ENCODE peak calls at places on chromosomes 3 and 15, in five cellular contexts. I, Y, Z, N and F are unnamed samples.

GRCh38 chr15:60457985-60458384 is 21.0 kb downstream of the ICE2 start:
- DNase-seq in I (no peak), Y (no peak), Z (no peak), N (no peak), F (no peak)

GRCh38 chr3:172231318-172231901 is 192.0 kb downstream of the FNDC3B start:
- DNase-seq in I (no peak), Y (no peak), Z (no peak), N (no peak), F (no peak)

GRCh38 chr3:178041931-178042330 is 494.3 kb upstream of the KCNMB2 start:
- DNase-seq in I (no peak), Y (no peak), Z (no peak), N (no peak), F (no peak)

GRCh38 chr15:76752549-76752948 is 152.6 kb downstream of the SCAPER start:
- DNase-seq in I (no peak), Y (no peak), Z (no peak), N (no peak), F (no peak)

GRCh38 chr3:139346771-139347170 is 3.0 kb downstream of the MRPS22 start:
- DNase-seq in I (no peak), Y (no peak), Z (no peak), N (no peak), F (no peak)

GRCh38 chr15:84817461-84818081 is 415 bp downstream of the ALPK3 start:
- DNase-seq in I (peak), Y (no peak), Z (no peak), N (no peak), F (no peak)

GRCh38 chr3:116630494-116630893 is 79.1 kb upstream of the TUSC7 start:
- DNase-seq in I (no peak), Y (no peak), Z (no peak), N (no peak), F (no peak)

GRCh38 chr3:10007126-10007782 is 19.0 kb upstream of the FANCD2 start:
- DNase-seq in I (no peak), Y (no peak), Z (no peak), N (no peak), F (no peak)

GRCh38 chr3:115549111-115549510 is 74.2 kb upstream of the GAP43 start:
- DNase-seq in I (no peak), Y (no peak), Z (no peak), N (no peak), F (no peak)

GRCh38 chr3:137762674-137763593 is 1.2 kb upstream of the SOX14 start:
- DNase-seq in I (no peak), Y (no peak), Z (no peak), N (no peak), F (peak)

GRCh38 chr15:44489464-44489863 is 47.5 kb upstream of the EIF3J start:
- DNase-seq in I (no peak), Y (peak), Z (peak), N (peak), F (no peak)

GRCh38 chr3:188578579-188579363 is 424.8 kb downstream of the LPP start:
- DNase-seq in I (no peak), Y (peak), Z (no peak), N (peak), F (no peak)

GRCh38 chr15:45635191-45635638 is 386 bp downstream of the SQOR start:
- DNase-seq in I (peak), Y (no peak), Z (no peak), N (no peak), F (no peak)

GRCh38 chr3:30768703-30769550 is 125.5 kb downstream of the GADL1 start:
- DNase-seq in I (peak), Y (peak), Z (peak), N (peak), F (no peak)

GRCh38 chr3:193347507-193348501 is 30.7 kb downstream of the ATP13A5 start:
- DNase-seq in I (no peak), Y (no peak), Z (no peak), N (no peak), F (no peak)

GRCh38 chr15:87756072-87756471 is 500.5 kb downstream of the NTRK3 start:
- DNase-seq in I (no peak), Y (no peak), Z (no peak), N (no peak), F (no peak)

GRCh38 chr3:152073267-152073666 is 195.5 kb upstream of the MBNL1 start:
- DNase-seq in I (no peak), Y (peak), Z (no peak), N (peak), F (no peak)

GRCh38 chr3:152069871-152070270 is 196.4 kb downstream of the SUCNR1 start:
- DNase-seq in I (no peak), Y (no peak), Z (no peak), N (no peak), F (no peak)

GRCh38 chr3:152076148-152076547 is 192.6 kb upstream of the MBNL1 start:
- DNase-seq in I (no peak), Y (no peak), Z (no peak), N (no peak), F (no peak)

GRCh38 chr3:152071315-152071714 is 197.4 kb upstream of the MBNL1 start:
- DNase-seq in I (no peak), Y (no peak), Z (no peak), N (no peak), F (no peak)

DNA sequence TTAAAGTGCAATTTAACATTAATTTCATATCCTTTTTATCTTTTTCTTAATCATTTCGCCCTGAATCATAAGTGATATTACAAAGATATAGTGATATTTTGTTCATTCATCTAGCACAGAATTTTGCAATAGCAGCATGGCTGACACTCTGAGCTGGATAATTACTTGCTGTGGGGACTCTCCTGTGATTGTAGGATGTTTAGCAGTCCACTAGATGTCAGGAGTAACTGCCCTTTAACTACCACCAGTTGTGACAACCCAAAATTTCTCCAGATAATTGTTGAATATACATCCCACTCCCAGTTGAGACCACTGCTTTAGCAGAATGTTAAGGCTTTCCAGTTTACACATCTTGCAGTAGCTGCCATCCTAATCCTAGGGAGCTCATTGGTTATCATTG is 196.8 kb upstream of the MBNL1 start:
- DNase-seq in I (no peak), Y (peak), Z (no peak), N (peak), F (no peak)
- TF ChIP-seq CTCF in I (no peak), Y (peak), Z (peak), N (peak), F (peak)

DNA sequence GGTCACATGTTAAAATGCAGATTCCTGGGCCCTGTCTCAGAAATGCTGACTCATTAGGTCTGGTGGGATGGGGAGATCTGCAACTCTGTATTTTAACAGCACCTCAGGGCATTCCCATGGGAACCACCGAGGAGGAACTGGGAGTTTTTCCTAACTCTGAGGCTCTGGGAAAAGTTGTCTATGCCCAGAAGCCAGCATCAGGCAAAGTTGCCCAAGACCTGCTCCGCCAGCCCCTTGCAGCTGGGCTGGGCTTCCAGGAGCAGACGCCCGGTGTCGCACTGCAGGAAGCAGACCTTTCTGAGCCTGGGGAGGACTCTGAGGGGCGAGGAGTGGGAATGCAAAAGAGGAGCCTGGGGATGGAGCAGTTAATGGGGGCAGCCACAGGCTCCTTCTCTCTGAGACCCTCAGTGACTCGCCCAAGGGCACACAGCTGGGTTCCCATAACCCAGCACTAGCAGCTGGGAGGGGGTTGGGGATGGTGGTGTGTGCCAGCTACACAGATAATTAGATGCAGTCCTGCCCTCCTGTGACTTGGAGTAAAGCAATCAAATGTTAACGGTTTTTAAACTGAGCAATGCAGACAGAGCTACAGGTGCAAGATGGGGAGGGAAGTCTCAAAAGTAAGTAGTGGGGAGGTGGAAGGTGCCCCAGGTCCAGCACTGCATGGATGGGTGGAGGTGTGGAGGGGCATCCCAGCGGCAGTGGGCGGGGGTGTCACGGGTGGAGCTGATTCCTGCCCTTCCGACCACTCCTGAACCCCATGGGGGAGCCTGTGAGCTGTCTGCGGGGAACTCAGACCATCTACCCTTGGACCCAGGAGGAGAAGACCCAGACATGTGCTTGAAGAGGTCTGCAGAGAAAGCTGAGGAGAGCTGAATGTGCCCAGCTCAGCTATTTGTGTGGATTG is 100.4 kb downstream of the LSM3 start:
- DNase-seq in I (peak), Y (no peak), Z (no peak), N (peak), F (no peak)
- TF ChIP-seq CTCF in I (no peak), Y (no peak), Z (no peak), N (no peak), F (no peak)

GRCh38 chr15:34847598-34847997 is 52.2 kb upstream of the ACTC1 start:
- DNase-seq in I (no peak), Y (no peak), Z (no peak), N (peak), F (no peak)
- TF ChIP-seq CTCF in I (no peak), Y (no peak), Z (no peak), N (no peak), F (no peak)

GRCh38 chr3:141234283-141234682 is 2.7 kb downstream of the PXYLP1 start:
- DNase-seq in I (no peak), Y (no peak), Z (no peak), N (no peak), F (no peak)

GRCh38 chr3:141233457-141234161 is 2.0 kb downstream of the PXYLP1 start:
- DNase-seq in I (no peak), Y (no peak), Z (no peak), N (no peak), F (no peak)

GRCh38 chr3:141237701-141238521 is 6.3 kb downstream of the PXYLP1 start:
- DNase-seq in I (no peak), Y (no peak), Z (no peak), N (no peak), F (no peak)

GRCh38 chr3:141236351-141236750 is 4.7 kb downstream of the PXYLP1 start:
- DNase-seq in I (no peak), Y (no peak), Z (no peak), N (no peak), F (no peak)

DNA sequence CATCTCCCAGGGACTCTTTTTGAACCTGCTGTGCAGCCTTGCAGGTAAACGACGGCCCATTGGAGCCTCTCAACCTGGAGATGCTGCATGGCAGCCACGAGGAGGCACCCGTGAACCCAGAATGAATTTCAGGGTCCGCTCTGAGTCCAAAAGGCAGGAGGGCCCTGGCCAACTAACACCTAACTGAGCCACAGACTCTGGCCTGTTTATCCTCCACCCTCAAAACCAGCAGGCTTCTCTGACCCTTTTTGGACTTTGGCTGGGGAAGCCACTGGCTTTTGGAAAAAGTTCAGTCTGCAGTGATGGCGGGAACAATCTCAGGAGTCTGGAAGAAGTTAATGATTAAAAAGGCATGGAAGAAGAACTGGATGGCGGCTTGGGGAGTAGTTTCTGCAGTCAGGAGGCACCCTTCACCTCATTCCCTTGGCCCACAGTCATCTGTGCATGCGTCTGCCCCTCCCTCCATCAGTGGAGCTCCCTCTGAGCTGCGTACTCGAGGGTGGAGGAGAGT is 4.1 kb downstream of the PXYLP1 start:
- DNase-seq in I (no peak), Y (no peak), Z (no peak), N (no peak), F (no peak)
- TF ChIP-seq CTCF in I (no peak), Y (peak), Z (no peak), N (no peak), F (no peak)

DNA sequence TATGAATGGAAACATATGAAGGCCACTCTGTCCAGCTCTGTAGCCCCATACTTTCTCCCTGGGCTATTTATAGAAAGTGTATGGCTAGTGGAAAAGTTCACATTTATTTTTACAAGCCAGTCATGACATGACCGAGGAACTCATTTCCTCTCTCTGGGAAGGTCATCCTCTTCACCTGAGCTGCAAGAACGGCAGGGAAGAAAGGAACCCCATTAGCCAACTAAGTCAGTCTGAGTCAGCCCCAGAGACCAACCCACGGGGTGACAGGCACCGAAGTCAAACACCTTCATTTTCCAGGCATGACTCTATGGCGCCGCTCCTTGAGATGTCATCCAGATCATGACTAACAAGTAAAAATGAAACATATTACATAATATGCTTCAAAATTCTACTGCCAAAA is 4.8 kb downstream of the PAQR9 start:
- DNase-seq in I (no peak), Y (peak), Z (no peak), N (no peak), F (no peak)
- TF ChIP-seq CTCF in I (no peak), Y (no peak), Z (no peak), N (no peak), F (no peak)